ENCODE peak calls at places on chromosomes 5 and 9, in six cellular contexts. C is IMR-90, Z is osteoblast, G is right lobe of liver, K is BJ, N is psoas muscle. V is an unnamed sample. For H3K36me3, the result is how much of the 10 kb centered on the place peaks cover.

GRCh38 chr5:1687301-1687970 is 112.2 kb downstream of the MRPL36 start:
- DNase-seq in C (no peak), Z (no peak), G (no peak), K (no peak), N (no peak), V (no peak)

GRCh38 chr9:2066312-2067273 is 51.4 kb downstream of the SMARCA2 start:
- DNase-seq in C (peak), Z (no peak), G (no peak), K (no peak), N (no peak), V (no peak)

GRCh38 chr9:76818271-76818670 is 54.0 kb downstream of the PCA3 start:
- DNase-seq in C (peak), Z (peak), G (peak), K (peak), N (no peak), V (peak)

GRCh38 chr5:143102414-143102813 is 301.1 kb downstream of the NR3C1 start:
- DNase-seq in C (no peak), Z (no peak), G (no peak), K (no peak), N (peak), V (no peak)

GRCh38 chr5:42302186-42302585 is 121.1 kb upstream of the GHR start:
- DNase-seq in C (no peak), Z (no peak), G (no peak), K (no peak), N (no peak), V (no peak)

GRCh38 chr5:74040811-74041491 is 415.0 kb downstream of the ARHGEF28 start:
- DNase-seq in C (no peak), Z (peak), G (no peak), K (no peak), N (no peak), V (no peak)

GRCh38 chr5:113345261-113345940 is 89.4 kb downstream of the TSSK1B start:
- DNase-seq in C (peak), Z (no peak), G (no peak), K (no peak), N (no peak), V (no peak)

GRCh38 chr5:1998716-1999317 is 116.1 kb upstream of the IRX4 start:
- DNase-seq in C (no peak), Z (no peak), G (no peak), K (no peak), N (no peak), V (no peak)

GRCh38 chr9:4796988-4797956 is 4.5 kb downstream of the RCL1 start:
- DNase-seq in C (peak), Z (peak), G (no peak), K (no peak), N (no peak), V (no peak)

GRCh38 chr9:94719878-94720277 is 6.6 kb upstream of the AOPEP start:
- DNase-seq in C (no peak), Z (no peak), G (no peak), K (no peak), N (no peak), V (no peak)

GRCh38 chr5:15601274-15601673 is 101.3 kb downstream of the FBXL7 start:
- DNase-seq in C (peak), Z (no peak), G (no peak), K (no peak), N (no peak), V (no peak)

GRCh38 chr5:124628251-124628650 is 118.2 kb downstream of the ZNF608 start:
- DNase-seq in C (peak), Z (no peak), G (no peak), K (no peak), N (no peak), V (no peak)

GRCh38 chr5:156595132-156595787 is 254.8 kb upstream of the PPP1R2B start:
- DNase-seq in C (no peak), Z (no peak), G (no peak), K (no peak), N (peak), V (no peak)

GRCh38 chr5:142627371-142628217 is 58.3 kb downstream of the FGF1 start:
- DNase-seq in C (peak), Z (no peak), G (no peak), K (no peak), N (no peak), V (no peak)

GRCh38 chr5:113806250-113806649 is 292.8 kb downstream of the YTHDC2 start:
- DNase-seq in C (peak), Z (peak), G (no peak), K (peak), N (no peak), V (peak)

GRCh38 chr5:109882546-109882945 is 192.8 kb downstream of the MAN2A1 start:
- DNase-seq in C (no peak), Z (no peak), G (no peak), K (no peak), N (no peak), V (no peak)

GRCh38 chr9:83219924-83220438 is 157.0 kb upstream of the RASEF start:
- DNase-seq in C (no peak), Z (no peak), G (no peak), K (no peak), N (no peak), V (no peak)
- H3K4me3 ChIP-seq in C (peak), Z (peak), G (peak), K (peak), N (peak), V (peak)

GRCh38 chr9:131739988-131740648 is at the start of gene RAPGEF1:
- DNase-seq in C (no peak), Z (peak), G (peak), K (no peak), N (peak), V (no peak)
- TF ChIP-seq CTCF in C (peak), Z (peak), G (peak), K (peak), N (peak), V (peak)

GRCh38 chr9:128250839-128251558 is 24.8 kb downstream of the GOLGA2 start:
- DNase-seq in C (no peak), Z (peak), G (no peak), K (no peak), N (no peak), V (no peak)
- H3K36me3 ChIP-seq in C (under half), Z (under half), G (under half), K (under half), N (under half), V (under half)

GRCh38 chr9:128409450-128409849 is 11.2 kb upstream of the CERCAM start:
- DNase-seq in C (no peak), Z (peak), G (no peak), K (no peak), N (no peak), V (no peak)
- H3K4me3 ChIP-seq in C (no peak), Z (no peak), G (no peak), K (no peak), N (no peak), V (no peak)

V was measured in kidney epithelial cell.